ENCODE peak calls at places on chromosomes 2 and 18, in four cellular contexts. X, O, E and Y are unnamed samples.

GRCh38 chr18:45793295-45793965 is 32.0 kb upstream of the SIGLEC15 start:
- DNase-seq in X (peak), O (peak), E (no peak), Y (no peak)

GRCh38 chr2:68860111-68860510 is 11.1 kb downstream of the BMP10 start:
- DNase-seq in X (no peak), O (no peak), E (no peak), Y (no peak)

GRCh38 chr2:71950256-71951066 is 197.2 kb downstream of the CYP26B1 start:
- DNase-seq in X (peak), O (no peak), E (no peak), Y (no peak)

GRCh38 chr2:43616967-43617366 is 20.1 kb upstream of the PLEKHH2 start:
- DNase-seq in X (no peak), O (no peak), E (no peak), Y (no peak)

GRCh38 chr18:61972389-61973264 is 79.8 kb upstream of the RNF152 start:
- DNase-seq in X (peak), O (no peak), E (no peak), Y (no peak)

GRCh38 chr2:49225126-49225525 is 70.8 kb upstream of the FSHR start:
- DNase-seq in X (no peak), O (no peak), E (no peak), Y (no peak)

GRCh38 chr2:129361688-129362087 is 617.8 kb upstream of the RAB6C start:
- DNase-seq in X (no peak), O (no peak), E (no peak), Y (no peak)

GRCh38 chr18:5729983-5730699 is 165.2 kb downstream of the TMEM200C start:
- DNase-seq in X (no peak), O (no peak), E (no peak), Y (no peak)

GRCh38 chr2:221074238-221074637 is 497.9 kb downstream of the EPHA4 start:
- DNase-seq in X (no peak), O (no peak), E (no peak), Y (no peak)

GRCh38 chr2:27408601-27409320 is 630 bp downstream of the PPM1G start:
- DNase-seq in X (peak), O (peak), E (peak), Y (no peak)

GRCh38 chr2:241041557-241042158 is 43.2 kb downstream of the SNED1 start:
- DNase-seq in X (peak), O (no peak), E (no peak), Y (no peak)

GRCh38 chr2:43127208-43127940 is 99.0 kb downstream of the ZFP36L2 start:
- DNase-seq in X (peak), O (peak), E (peak), Y (peak)

GRCh38 chr2:150888337-150888736 is 373.3 kb downstream of the RBM43 start:
- DNase-seq in X (no peak), O (no peak), E (no peak), Y (no peak)

GRCh38 chr18:53906681-53907080 is 317.8 kb downstream of the MBD2 start:
- DNase-seq in X (no peak), O (no peak), E (no peak), Y (no peak)

GRCh38 chr2:128510701-128511100 is 192.0 kb upstream of the HS6ST1 start:
- DNase-seq in X (no peak), O (no peak), E (no peak), Y (no peak)

GRCh38 chr2:167264380-167264779 is 376.1 kb downstream of the XIRP2 start:
- DNase-seq in X (peak), O (no peak), E (no peak), Y (peak)

GRCh38 chr2:137997733-137998132 is 33.5 kb downstream of the HNMT start:
- DNase-seq in X (no peak), O (no peak), E (no peak), Y (no peak)

GRCh38 chr2:146990311-146990781 is 854.5 kb upstream of the ACVR2A start:
- DNase-seq in X (no peak), O (no peak), E (no peak), Y (no peak)

GRCh38 chr2:241036397-241036963 is 38.1 kb downstream of the SNED1 start:
- DNase-seq in X (no peak), O (no peak), E (peak), Y (peak)

GRCh38 chr2:20242727-20243377 is 17.9 kb upstream of the SDC1 start:
- DNase-seq in X (no peak), O (no peak), E (no peak), Y (peak)

GRCh38 chr2:241984271-241984655 is 114.7 kb downstream of the RTP5 start:
- DNase-seq in X (no peak), O (no peak), E (no peak), Y (no peak)

GRCh38 chr18:32081881-32082280 is 9.8 kb upstream of the RNF138 start:
- DNase-seq in X (no peak), O (no peak), E (no peak), Y (no peak)

GRCh38 chr2:227370791-227371312 is 8.3 kb downstream of the TM4SF20 start:
- DNase-seq in X (peak), O (no peak), E (no peak), Y (no peak)

GRCh38 chr2:25252291-25253152 is 84.1 kb upstream of the POMC start:
- DNase-seq in X (peak), O (peak), E (peak), Y (peak)

GRCh38 chr2:8511868-8512612 is 169.8 kb upstream of the ID2 start:
- DNase-seq in X (peak), O (no peak), E (peak), Y (no peak)

GRCh38 chr2:190533968-190534309 is 583 bp downstream of the NEMP2 start:
- DNase-seq in X (peak), O (peak), E (peak), Y (no peak)

DNA sequence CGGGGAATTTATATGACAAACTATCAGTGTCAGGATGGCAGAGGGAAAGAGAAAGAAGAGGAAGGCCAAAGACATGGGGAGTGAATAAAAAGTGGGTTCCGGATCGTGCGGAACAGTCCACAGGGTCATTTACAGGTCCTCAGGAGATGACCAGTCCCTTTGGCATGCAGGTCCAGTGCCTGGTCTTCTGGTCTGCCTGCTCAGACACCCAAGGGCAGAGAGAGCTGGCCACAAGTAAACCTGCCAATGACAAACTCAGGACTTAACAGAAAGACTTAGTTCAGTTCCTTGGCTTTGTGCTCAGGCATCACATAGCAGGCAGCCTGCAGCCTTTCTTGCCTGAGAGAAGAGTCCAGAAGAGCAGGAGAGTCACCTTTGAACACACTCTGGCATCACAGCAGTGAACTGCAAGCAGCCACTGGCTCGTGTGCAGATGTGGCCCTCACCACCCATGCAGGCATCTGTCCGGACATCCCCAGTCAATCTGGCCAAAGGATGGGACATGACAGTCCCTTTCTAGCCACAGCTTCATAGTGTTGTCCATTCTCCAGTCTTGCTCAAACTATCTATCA is 14.0 kb downstream of the TMEM127 start:
- DNase-seq in X (peak), O (peak), E (peak), Y (peak)
- TF ChIP-seq MAX in X (no peak), O (no peak), E (no peak), Y (no peak)

DNA sequence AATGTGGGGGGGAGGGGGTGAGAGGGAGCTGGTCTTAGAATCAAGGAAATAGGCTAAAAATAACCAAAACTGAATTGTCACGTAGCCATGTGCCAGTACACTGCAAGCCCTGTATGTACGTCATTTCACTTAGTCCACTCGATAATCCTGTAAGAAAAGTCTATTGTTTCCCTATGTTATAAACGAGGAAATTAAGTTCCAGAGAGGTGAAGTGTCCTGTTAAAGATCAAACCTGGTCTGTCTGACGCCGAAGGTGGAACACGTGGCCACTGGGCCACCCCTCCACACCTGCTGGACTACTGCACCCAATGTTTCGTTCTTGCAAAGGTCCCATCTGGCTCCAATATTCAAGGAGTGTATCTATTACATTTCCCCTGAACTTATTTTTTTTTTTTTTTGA is 29.6 kb downstream of the TFCP2L1 start:
- DNase-seq in X (no peak), O (no peak), E (no peak), Y (no peak)
- TF ChIP-seq MAX in X (no peak), O (no peak), E (no peak), Y (no peak)

GRCh38 chr2:67713376-67713775 is 316.2 kb downstream of the ETAA1 start:
- DNase-seq in X (no peak), O (no peak), E (no peak), Y (no peak)

GRCh38 chr2:67706082-67706481 is 308.9 kb downstream of the ETAA1 start:
- DNase-seq in X (no peak), O (no peak), E (no peak), Y (no peak)

GRCh38 chr2:67707896-67708295 is 310.8 kb downstream of the ETAA1 start:
- DNase-seq in X (no peak), O (no peak), E (no peak), Y (no peak)

GRCh38 chr2:67709835-67710234 is 312.7 kb downstream of the ETAA1 start:
- DNase-seq in X (no peak), O (no peak), E (no peak), Y (no peak)
- TF ChIP-seq MAX in X (no peak), O (no peak), E (no peak), Y (no peak)

GRCh38 chr2:3200420-3200939 is 177.1 kb downstream of the EIPR1 start:
- DNase-seq in X (no peak), O (no peak), E (no peak), Y (no peak)
- TF ChIP-seq MAX in X (no peak), O (no peak), E (no peak), Y (no peak)